ENCODE peak calls at places on chromosomes 11 and 22, in eight cellular contexts. X, V, W, O, H, B, M and Y are unnamed samples.

GRCh38 chr11:119516060-119516459 is 93.1 kb upstream of the THY1 start:
- DNase-seq in X (no peak), V (no peak), W (no peak), O (no peak), H (no peak), B (no peak), M (no peak), Y (no peak)

GRCh38 chr11:7306900-7307299 is 55.2 kb downstream of the SYT9 start:
- DNase-seq in X (no peak), V (no peak), W (no peak), O (no peak), H (no peak), B (no peak), M (no peak), Y (no peak)

GRCh38 chr11:119389611-119390254 is 8.2 kb upstream of the USP2 start:
- DNase-seq in X (no peak), V (no peak), W (no peak), O (no peak), H (no peak), B (no peak), M (no peak), Y (no peak)

GRCh38 chr11:75627879-75628668 is 40.8 kb downstream of the MAP6 start:
- DNase-seq in X (no peak), V (no peak), W (peak), O (no peak), H (no peak), B (no peak), M (no peak), Y (no peak)

GRCh38 chr11:13136272-13136596 is 127.1 kb downstream of the RASSF10 start:
- DNase-seq in X (no peak), V (no peak), W (no peak), O (no peak), H (no peak), B (no peak), M (no peak), Y (no peak)

GRCh38 chr11:124897681-124898680 is at the start of gene ROBO4:
- DNase-seq in X (no peak), V (peak), W (no peak), O (peak), H (peak), B (no peak), M (peak), Y (peak)

GRCh38 chr11:45209904-45210699 is 63.7 kb downstream of the PRDM11 start:
- DNase-seq in X (no peak), V (peak), W (peak), O (no peak), H (no peak), B (peak), M (peak), Y (no peak)

GRCh38 chr11:119843760-119844330 is 114.8 kb upstream of the NECTIN1 start:
- DNase-seq in X (no peak), V (no peak), W (no peak), O (no peak), H (peak), B (no peak), M (no peak), Y (no peak)

GRCh38 chr11:2366271-2366670 is 10.8 kb upstream of the CD81 start:
- DNase-seq in X (no peak), V (no peak), W (peak), O (no peak), H (no peak), B (no peak), M (no peak), Y (no peak)

GRCh38 chr11:65743928-65744698 is 23.5 kb upstream of the RNASEH2C start:
- DNase-seq in X (peak), V (no peak), W (peak), O (peak), H (no peak), B (peak), M (no peak), Y (no peak)

GRCh38 chr11:78780889-78781288 is 206.2 kb upstream of the NARS2 start:
- DNase-seq in X (no peak), V (no peak), W (no peak), O (no peak), H (no peak), B (no peak), M (no peak), Y (no peak)

GRCh38 chr11:115659061-115659963 is 155.1 kb upstream of the CADM1 start:
- DNase-seq in X (no peak), V (peak), W (peak), O (no peak), H (no peak), B (no peak), M (peak), Y (no peak)

GRCh38 chr11:115475564-115475963 is 28.7 kb downstream of the CADM1 start:
- DNase-seq in X (no peak), V (no peak), W (no peak), O (peak), H (no peak), B (no peak), M (no peak), Y (no peak)

GRCh38 chr22:23718371-23719165 is 27.8 kb downstream of the RGL4 start:
- DNase-seq in X (peak), V (no peak), W (no peak), O (no peak), H (no peak), B (no peak), M (no peak), Y (no peak)

GRCh38 chr11:15159085-15159484 is 44.4 kb downstream of the INSC start:
- DNase-seq in X (peak), V (no peak), W (no peak), O (no peak), H (no peak), B (no peak), M (no peak), Y (no peak)

GRCh38 chr11:534197-534591 is 1.2 kb downstream of the HRAS start:
- DNase-seq in X (no peak), V (no peak), W (no peak), O (no peak), H (no peak), B (no peak), M (no peak), Y (no peak)

GRCh38 chr11:130609121-130610035 is 160.9 kb downstream of the ADAMTS15 start:
- DNase-seq in X (no peak), V (no peak), W (peak), O (no peak), H (no peak), B (peak), M (peak), Y (no peak)

GRCh38 chr11:6672006-6672405 is 11.1 kb downstream of the MRPL17 start:
- DNase-seq in X (no peak), V (no peak), W (no peak), O (no peak), H (no peak), B (no peak), M (no peak), Y (no peak)

GRCh38 chr11:125338435-125338834 is 157.6 kb downstream of the FEZ1 start:
- DNase-seq in X (no peak), V (no peak), W (no peak), O (no peak), H (peak), B (no peak), M (no peak), Y (no peak)

GRCh38 chr11:94774345-94774744 is 6.2 kb downstream of the AMOTL1 start:
- DNase-seq in X (no peak), V (no peak), W (no peak), O (no peak), H (no peak), B (no peak), M (no peak), Y (no peak)

GRCh38 chr11:72208281-72208680 is 8.3 kb upstream of the FOLR2 start:
- DNase-seq in X (no peak), V (no peak), W (peak), O (no peak), H (no peak), B (peak), M (peak), Y (no peak)

GRCh38 chr11:12201016-12201985 is 90.9 kb downstream of the MICAL2 start:
- DNase-seq in X (peak), V (peak), W (peak), O (peak), H (no peak), B (no peak), M (peak), Y (no peak)

GRCh38 chr22:30033891-30034290 is 46.4 kb upstream of the HORMAD2 start:
- DNase-seq in X (no peak), V (no peak), W (no peak), O (no peak), H (no peak), B (no peak), M (no peak), Y (no peak)

DNA sequence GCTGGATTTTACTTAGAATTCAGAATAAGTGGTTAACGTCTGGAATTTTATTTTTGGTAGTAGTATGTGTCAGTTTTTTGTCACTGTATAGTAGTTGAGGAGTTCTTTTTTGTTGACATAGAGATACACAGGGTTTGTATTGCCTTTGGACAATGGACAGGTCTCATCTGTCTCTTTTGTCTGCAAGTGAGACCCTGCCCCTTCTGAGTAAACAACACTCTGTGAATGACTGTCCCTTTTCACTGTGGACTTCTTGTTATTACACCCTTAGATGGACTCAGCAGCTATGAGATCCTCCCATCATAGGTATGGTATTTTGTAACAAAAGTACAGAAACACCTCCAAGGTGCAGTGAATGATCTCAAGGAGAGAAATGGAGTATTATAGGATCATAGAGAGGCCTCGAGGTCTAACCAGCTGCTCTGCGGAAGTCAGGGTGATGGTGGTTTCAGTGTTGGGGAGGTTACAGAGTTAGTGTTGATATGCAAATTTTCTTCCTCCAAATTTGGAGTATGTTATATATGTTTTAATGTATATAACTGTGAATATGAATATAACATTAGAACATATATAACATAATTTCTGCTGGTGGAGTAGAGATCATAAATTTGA is 7.8 kb downstream of the PPP6R3 start:
- DNase-seq in X (no peak), V (no peak), W (no peak), O (peak), H (no peak), B (no peak), M (no peak), Y (no peak)
- H3K27ac ChIP-seq in X (no peak), V (no peak), W (no peak), O (peak), H (peak), B (no peak), M (no peak), Y (no peak)

DNA sequence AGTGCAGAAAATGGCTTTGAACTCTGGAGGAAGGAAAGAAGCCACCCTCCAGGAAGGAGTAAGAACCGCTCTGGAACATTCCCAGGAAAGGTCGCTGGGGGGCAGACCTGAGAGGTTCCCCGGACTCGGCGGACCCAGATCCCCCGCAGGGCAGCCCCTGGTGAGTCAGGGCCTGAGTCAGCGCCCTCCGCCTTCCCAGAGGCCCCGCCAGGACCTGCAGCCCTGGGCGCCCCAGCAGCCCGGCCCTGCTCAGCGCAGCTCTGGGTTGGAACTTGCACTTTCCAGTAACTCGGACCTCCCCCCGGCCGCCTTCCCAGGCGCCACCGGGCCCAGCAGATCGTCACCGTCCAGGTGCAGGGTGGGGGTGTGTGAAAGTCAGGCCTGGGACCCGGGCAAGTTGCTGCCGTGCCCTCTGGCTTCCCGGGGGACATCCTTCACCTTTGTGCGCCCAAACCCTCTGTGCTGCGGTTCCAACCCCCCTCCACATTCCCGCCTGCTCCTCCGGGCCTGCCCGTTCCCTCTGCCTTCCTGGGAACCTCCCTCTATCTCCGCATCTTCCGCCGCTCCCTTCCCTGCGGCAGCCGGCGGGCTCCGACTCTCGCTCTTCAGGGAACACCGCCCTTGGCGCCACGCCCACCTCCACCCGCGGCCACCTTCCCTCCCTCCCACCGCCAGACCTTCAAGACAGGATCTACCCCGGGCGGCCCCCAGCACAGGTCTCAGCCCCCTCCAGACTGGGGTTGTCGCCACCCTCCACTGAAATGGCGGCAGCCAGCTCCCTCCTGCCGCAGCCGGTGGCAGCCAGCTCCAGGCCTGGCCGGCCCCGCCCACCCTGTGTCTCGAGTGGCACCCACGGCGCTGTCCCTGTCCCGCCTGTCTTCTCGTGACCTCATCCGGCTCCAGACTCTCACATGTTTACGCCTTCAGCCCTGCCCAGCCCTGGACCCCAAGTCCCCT is 36.8 kb upstream of the WNT7B start:
- DNase-seq in X (peak), V (peak), W (peak), O (peak), H (peak), B (peak), M (peak), Y (no peak)
- TF ChIP-seq POLR2A in X (peak), V (peak), W (peak), O (peak), H (no peak), B (no peak), M (peak), Y (no peak)

GRCh38 chr22:42814215-42814614 is 42.9 kb downstream of the ARFGAP3 start:
- DNase-seq in X (no peak), V (no peak), W (no peak), O (peak), H (no peak), B (no peak), M (no peak), Y (no peak)
- H3K27ac ChIP-seq in X (no peak), V (no peak), W (no peak), O (no peak), H (no peak), B (no peak), M (no peak), Y (no peak)

GRCh38 chr11:128103278-128103873 is 484.0 kb downstream of the ETS1 start:
- DNase-seq in X (no peak), V (no peak), W (no peak), O (no peak), H (no peak), B (no peak), M (no peak), Y (no peak)
- TF ChIP-seq POLR2A in X (no peak), V (no peak), W (no peak), O (no peak), H (no peak), B (no peak), M (no peak), Y (no peak)

DNA sequence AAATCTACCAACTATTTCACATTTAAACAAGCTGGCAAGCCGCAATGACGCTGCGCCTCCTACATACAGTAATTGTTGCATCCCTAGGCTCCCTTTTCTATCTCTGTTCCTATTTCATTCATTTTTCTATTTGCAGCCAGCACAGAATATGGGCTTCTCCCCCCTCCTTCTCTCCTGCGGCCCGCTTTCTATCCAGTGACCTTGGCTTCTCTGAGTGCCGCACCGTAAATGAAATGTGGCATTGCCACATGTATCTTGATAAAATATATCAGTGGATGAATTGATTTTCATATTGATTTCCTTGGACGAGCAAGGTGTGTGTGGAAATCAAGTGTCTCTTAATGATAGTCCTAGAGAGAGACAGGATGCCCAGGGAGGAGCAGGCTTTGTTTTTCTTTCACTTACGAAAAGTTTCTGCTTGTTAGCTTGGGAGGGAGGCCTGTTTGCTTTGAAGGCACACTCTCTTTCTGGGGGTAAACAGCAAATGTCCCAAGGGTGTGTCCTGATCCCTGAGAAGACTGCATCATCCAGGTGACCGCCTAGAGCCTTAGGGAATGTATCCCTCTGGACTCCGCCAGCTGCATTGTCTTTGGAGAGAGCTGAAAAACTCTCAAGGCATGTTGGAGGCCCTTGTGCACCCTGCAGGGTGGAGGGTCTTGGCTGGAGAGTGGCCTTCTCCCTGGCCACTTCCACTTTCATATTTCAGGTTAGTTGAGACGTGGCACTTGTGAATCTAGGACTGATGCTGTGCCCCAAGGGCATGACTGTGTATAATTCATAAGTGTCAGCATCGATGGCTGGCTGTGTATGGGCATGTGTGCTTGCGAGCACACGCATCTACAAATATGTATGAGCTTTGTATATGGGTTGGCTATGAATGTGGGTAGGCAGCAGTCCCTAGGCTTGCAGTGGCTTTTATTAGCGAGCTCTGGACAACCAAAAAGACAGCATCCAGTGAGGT is 70.5 kb downstream of the ZBTB16 start:
- DNase-seq in X (no peak), V (no peak), W (no peak), O (no peak), H (no peak), B (no peak), M (no peak), Y (no peak)
- H3K27ac ChIP-seq in X (no peak), V (no peak), W (no peak), O (no peak), H (peak), B (no peak), M (no peak), Y (no peak)

GRCh38 chr22:20123364-20124082 is 6.5 kb upstream of the TRMT2A start:
- DNase-seq in X (no peak), V (no peak), W (no peak), O (no peak), H (no peak), B (no peak), M (no peak), Y (no peak)

GRCh38 chr22:20125201-20126174 is 6.1 kb upstream of the ZDHHC8 start:
- DNase-seq in X (no peak), V (peak), W (peak), O (no peak), H (no peak), B (peak), M (no peak), Y (no peak)

GRCh38 chr22:20126284-20127029 is 5.1 kb upstream of the ZDHHC8 start:
- DNase-seq in X (no peak), V (no peak), W (no peak), O (no peak), H (no peak), B (no peak), M (no peak), Y (no peak)

GRCh38 chr22:20121856-20122415 is 4.9 kb upstream of the TRMT2A start:
- DNase-seq in X (no peak), V (no peak), W (no peak), O (no peak), H (no peak), B (no peak), M (no peak), Y (no peak)

DNA sequence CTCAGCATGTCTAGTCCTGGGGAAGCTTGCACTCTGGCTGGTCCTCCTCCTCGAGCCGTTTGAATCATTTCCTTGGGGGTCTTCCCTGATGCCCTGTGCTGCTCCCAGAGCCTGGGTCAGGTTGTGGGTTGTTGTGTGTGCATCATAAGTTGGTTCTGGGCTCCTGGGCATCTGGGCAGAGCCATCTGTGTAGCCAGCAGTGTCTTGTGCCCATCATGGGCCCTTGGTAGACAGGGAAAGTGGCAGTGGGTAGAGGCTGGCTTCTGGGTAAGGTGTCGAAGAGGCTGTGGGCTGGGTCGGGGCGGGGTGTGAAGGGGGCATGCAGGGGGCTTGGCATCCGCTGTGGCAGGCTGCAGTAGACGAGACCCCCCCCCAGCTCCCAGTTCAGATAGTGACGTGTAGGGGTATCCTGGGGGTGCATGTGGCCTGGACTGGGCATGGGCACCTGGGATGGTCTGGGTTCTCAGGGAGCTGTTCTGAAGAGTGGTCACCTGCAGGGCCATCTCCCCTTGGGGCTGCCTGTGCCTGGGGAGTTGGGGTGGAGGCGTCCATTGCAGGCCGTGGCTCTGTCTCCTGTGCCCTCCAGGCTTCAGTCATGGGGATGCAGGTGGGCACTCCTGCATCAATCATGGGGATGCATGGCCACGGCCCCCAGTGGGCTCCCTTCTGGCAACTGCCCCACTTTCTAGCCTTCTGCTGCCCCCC is 7.2 kb upstream of the TRMT2A start:
- DNase-seq in X (no peak), V (no peak), W (no peak), O (no peak), H (no peak), B (no peak), M (no peak), Y (no peak)
- TF ChIP-seq POLR2A in X (no peak), V (no peak), W (no peak), O (no peak), H (no peak), B (no peak), M (no peak), Y (no peak)

DNA sequence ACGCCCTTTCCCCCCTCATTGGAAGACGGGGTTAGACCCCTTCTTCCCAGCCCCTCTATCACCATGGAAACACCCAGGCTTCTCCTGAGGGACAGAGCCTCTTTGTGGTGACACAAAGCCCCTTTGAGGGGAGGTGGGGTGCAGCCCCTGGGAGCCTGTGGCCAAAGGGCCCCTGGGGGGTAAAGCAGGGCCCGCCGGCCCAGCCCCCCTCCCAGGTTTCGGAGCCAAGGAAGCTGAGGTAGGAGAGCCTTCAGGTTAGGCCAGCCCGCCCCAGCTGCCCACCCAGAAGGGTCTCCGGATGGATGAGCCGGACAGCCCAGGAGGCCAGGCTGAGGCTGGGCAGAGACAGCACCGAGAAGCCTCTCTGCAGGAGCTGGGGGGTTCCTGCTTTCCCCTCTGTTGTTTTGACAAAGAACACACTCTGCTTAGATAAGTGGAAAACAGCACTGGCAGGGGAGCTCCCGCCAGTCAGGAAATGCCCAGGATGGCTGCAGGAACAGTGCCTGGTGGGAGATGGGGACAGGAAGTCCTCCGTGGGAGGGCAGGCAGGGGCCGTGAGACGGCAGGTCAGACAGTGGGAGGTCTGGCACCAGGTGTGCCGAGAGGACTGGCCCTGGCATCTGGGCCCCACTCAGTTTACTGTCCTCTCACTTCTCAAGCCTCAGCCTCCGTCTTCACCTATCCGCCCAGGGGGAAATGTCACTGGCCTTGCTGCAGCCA is 18.2 kb downstream of the ARVCF start:
- DNase-seq in X (no peak), V (no peak), W (no peak), O (no peak), H (peak), B (no peak), M (no peak), Y (no peak)
- H3K27ac ChIP-seq in X (no peak), V (no peak), W (no peak), O (no peak), H (peak), B (no peak), M (no peak), Y (no peak)